ENCODE peak calls at places on chromosomes 11 and 22, in eight cellular contexts. One of them, this sample, is unnamed.

GRCh38 chr22:30016596-30016995 is 63.7 kb upstream of the HORMAD2 start:
- DNase-seq in neural progenitor cell: no peak
- DNase-seq in thoracic aorta: no peak
- DNase-seq in uterus: no peak
- DNase-seq in PC-9: no peak
- DNase-seq in keratinocyte: no peak
- DNase-seq in colonic mucosa: no peak
- DNase-seq in OCI-LY7: no peak
- DNase-seq in this sample: no peak

GRCh38 chr11:33452806-33453205 is 195.6 kb downstream of the HIPK3 start:
- DNase-seq in neural progenitor cell: no peak
- DNase-seq in thoracic aorta: no peak
- DNase-seq in uterus: no peak
- DNase-seq in PC-9: peak; percentile 26
- DNase-seq in keratinocyte: no peak
- DNase-seq in colonic mucosa: no peak
- DNase-seq in OCI-LY7: no peak
- DNase-seq in this sample: no peak

GRCh38 chr11:100625041-100625440 is 62.0 kb upstream of the ARHGAP42 start:
- DNase-seq in neural progenitor cell: no peak
- DNase-seq in thoracic aorta: no peak
- DNase-seq in uterus: no peak
- DNase-seq in PC-9: no peak
- DNase-seq in keratinocyte: no peak
- DNase-seq in colonic mucosa: no peak
- DNase-seq in OCI-LY7: no peak
- DNase-seq in this sample: no peak

GRCh38 chr11:78381867-78382266 is 35.8 kb downstream of the GAB2 start:
- DNase-seq in neural progenitor cell: no peak
- DNase-seq in thoracic aorta: no peak
- DNase-seq in uterus: no peak
- DNase-seq in PC-9: no peak
- DNase-seq in keratinocyte: no peak
- DNase-seq in colonic mucosa: no peak
- DNase-seq in OCI-LY7: no peak
- DNase-seq in this sample: no peak

GRCh38 chr11:26478710-26479109 is 93.4 kb downstream of the MUC15 start:
- DNase-seq in neural progenitor cell: no peak
- DNase-seq in thoracic aorta: no peak
- DNase-seq in uterus: no peak
- DNase-seq in PC-9: no peak
- DNase-seq in keratinocyte: no peak
- DNase-seq in colonic mucosa: no peak
- DNase-seq in OCI-LY7: no peak
- DNase-seq in this sample: no peak

GRCh38 chr11:59761985-59762384 is 6.8 kb downstream of the STX3 start:
- DNase-seq in neural progenitor cell: no peak
- DNase-seq in thoracic aorta: no peak
- DNase-seq in uterus: no peak
- DNase-seq in PC-9: no peak
- DNase-seq in keratinocyte: no peak
- DNase-seq in colonic mucosa: no peak
- DNase-seq in OCI-LY7: no peak
- DNase-seq in this sample: no peak

GRCh38 chr11:40215605-40216004 is 1243.8 kb downstream of the LRRC4C start:
- DNase-seq in neural progenitor cell: peak; percentile 48
- DNase-seq in thoracic aorta: no peak
- DNase-seq in uterus: no peak
- DNase-seq in PC-9: no peak
- DNase-seq in keratinocyte: no peak
- DNase-seq in colonic mucosa: no peak
- DNase-seq in OCI-LY7: no peak
- DNase-seq in this sample: no peak

GRCh38 chr11:123321641-123322040 is 108.4 kb upstream of the GRAMD1B start:
- DNase-seq in neural progenitor cell: no peak
- DNase-seq in thoracic aorta: no peak
- DNase-seq in uterus: no peak
- DNase-seq in PC-9: no peak
- DNase-seq in keratinocyte: no peak
- DNase-seq in colonic mucosa: no peak
- DNase-seq in OCI-LY7: no peak
- DNase-seq in this sample: no peak

GRCh38 chr11:107689317-107690202 is 22.3 kb downstream of the SLN start:
- DNase-seq in neural progenitor cell: peak; percentile 84
- DNase-seq in thoracic aorta: peak; percentile 47
- DNase-seq in uterus: peak; percentile 66
- DNase-seq in PC-9: peak; percentile 51
- DNase-seq in keratinocyte: no peak
- DNase-seq in colonic mucosa: peak; percentile 72
- DNase-seq in OCI-LY7: peak; percentile 61
- DNase-seq in this sample: peak; percentile 85

GRCh38 chr11:46248270-46249102 is 29.0 kb upstream of the CREB3L1 start:
- DNase-seq in neural progenitor cell: no peak
- DNase-seq in thoracic aorta: no peak
- DNase-seq in uterus: no peak
- DNase-seq in PC-9: peak; percentile 59
- DNase-seq in keratinocyte: peak; percentile 66
- DNase-seq in colonic mucosa: no peak
- DNase-seq in OCI-LY7: no peak
- DNase-seq in this sample: no peak

GRCh38 chr11:123300874-123301695 is 106.0 kb upstream of the CLMP start:
- DNase-seq in neural progenitor cell: no peak
- DNase-seq in thoracic aorta: no peak
- DNase-seq in uterus: no peak
- DNase-seq in PC-9: no peak
- DNase-seq in keratinocyte: peak; percentile 33
- DNase-seq in colonic mucosa: no peak
- DNase-seq in OCI-LY7: peak; percentile 36
- DNase-seq in this sample: no peak

GRCh38 chr11:76604081-76604601 is 66.4 kb downstream of the LRRC32 start:
- DNase-seq in neural progenitor cell: no peak
- DNase-seq in thoracic aorta: no peak
- DNase-seq in uterus: no peak
- DNase-seq in PC-9: no peak
- DNase-seq in keratinocyte: no peak
- DNase-seq in colonic mucosa: peak; percentile 19
- DNase-seq in OCI-LY7: no peak
- DNase-seq in this sample: no peak

GRCh38 chr11:15707971-15708370 is 593.2 kb downstream of the INSC start:
- DNase-seq in neural progenitor cell: peak; percentile 9
- DNase-seq in thoracic aorta: no peak
- DNase-seq in uterus: no peak
- DNase-seq in PC-9: peak; percentile 36
- DNase-seq in keratinocyte: no peak
- DNase-seq in colonic mucosa: peak; percentile 34
- DNase-seq in OCI-LY7: no peak
- DNase-seq in this sample: no peak

GRCh38 chr11:109421981-109422590 is at the start of gene C11orf87:
- DNase-seq in neural progenitor cell: peak; percentile 78
- DNase-seq in thoracic aorta: no peak
- DNase-seq in uterus: no peak
- DNase-seq in PC-9: no peak
- DNase-seq in keratinocyte: no peak
- DNase-seq in colonic mucosa: no peak
- DNase-seq in OCI-LY7: no peak
- DNase-seq in this sample: no peak
- H3K4me3 ChIP-seq in neural progenitor cell: peak within 1 kb of the TSS; percentile 69
- H3K4me3 ChIP-seq in thoracic aorta: peak within 1 kb of the TSS; percentile 63
- H3K4me3 ChIP-seq in uterus: no peak within 1 kb of the TSS
- H3K4me3 ChIP-seq in PC-9: no peak within 1 kb of the TSS
- H3K4me3 ChIP-seq in keratinocyte: peak within 1 kb of the TSS; percentile 62
- H3K4me3 ChIP-seq in colonic mucosa: no peak within 1 kb of the TSS
- H3K4me3 ChIP-seq in OCI-LY7: no peak within 1 kb of the TSS
- H3K4me3 ChIP-seq in this sample: no peak within 1 kb of the TSS

GRCh38 chr11:20075627-20076026 is 84.6 kb downstream of the DBX1 start:
- DNase-seq in neural progenitor cell: no peak
- DNase-seq in thoracic aorta: no peak
- DNase-seq in uterus: no peak
- DNase-seq in PC-9: no peak
- DNase-seq in keratinocyte: no peak
- DNase-seq in colonic mucosa: no peak
- DNase-seq in OCI-LY7: no peak
- DNase-seq in this sample: no peak

GRCh38 chr11:20077973-20078372 is 82.3 kb downstream of the DBX1 start:
- DNase-seq in neural progenitor cell: no peak
- DNase-seq in thoracic aorta: no peak
- DNase-seq in uterus: no peak
- DNase-seq in PC-9: no peak
- DNase-seq in keratinocyte: no peak
- DNase-seq in colonic mucosa: no peak
- DNase-seq in OCI-LY7: no peak
- DNase-seq in this sample: no peak

GRCh38 chr11:20080032-20080685 is 80.1 kb downstream of the DBX1 start:
- DNase-seq in neural progenitor cell: no peak
- DNase-seq in thoracic aorta: no peak
- DNase-seq in uterus: no peak
- DNase-seq in PC-9: no peak
- DNase-seq in keratinocyte: no peak
- DNase-seq in colonic mucosa: no peak
- DNase-seq in OCI-LY7: no peak
- DNase-seq in this sample: no peak

GRCh38 chr11:20081336-20081735 is 78.9 kb downstream of the DBX1 start:
- DNase-seq in neural progenitor cell: no peak
- DNase-seq in thoracic aorta: no peak
- DNase-seq in uterus: no peak
- DNase-seq in PC-9: no peak
- DNase-seq in keratinocyte: no peak
- DNase-seq in colonic mucosa: no peak
- DNase-seq in OCI-LY7: no peak
- DNase-seq in this sample: no peak

DNA sequence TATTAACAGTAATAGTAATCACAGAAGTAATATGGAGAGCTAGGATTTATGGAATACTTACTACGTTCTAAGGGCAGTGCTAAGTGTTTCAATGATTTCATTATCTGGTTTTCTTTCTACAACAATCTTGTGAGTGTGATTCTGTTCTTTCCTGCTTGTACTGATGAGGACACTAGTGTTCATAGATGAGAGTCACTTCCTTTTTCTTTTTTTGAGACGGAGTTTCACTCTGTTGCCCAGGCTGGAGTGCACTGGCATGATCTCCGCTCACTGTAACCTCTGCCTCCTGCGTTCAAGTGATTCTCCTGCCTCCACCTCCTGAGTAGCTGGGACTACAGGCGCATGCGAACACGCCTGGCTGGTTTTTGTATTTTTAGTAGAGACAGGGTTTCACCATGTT is 81.4 kb downstream of the DBX1 start:
- DNase-seq in neural progenitor cell: no peak
- DNase-seq in thoracic aorta: no peak
- DNase-seq in uterus: no peak
- DNase-seq in PC-9: no peak
- DNase-seq in keratinocyte: no peak
- DNase-seq in colonic mucosa: no peak
- DNase-seq in OCI-LY7: no peak
- DNase-seq in this sample: no peak
- H3K36me3 ChIP-seq in neural progenitor cell: no peaks in the 10 kb centered on the region
- H3K36me3 ChIP-seq in thoracic aorta: peaks cover 64% of the 10 kb centered on the region
- H3K36me3 ChIP-seq in uterus: no peaks in the 10 kb centered on the region
- H3K36me3 ChIP-seq in PC-9: peaks cover 3% of the 10 kb centered on the region
- H3K36me3 ChIP-seq in keratinocyte: peaks cover 17% of the 10 kb centered on the region
- H3K36me3 ChIP-seq in colonic mucosa: no peaks in the 10 kb centered on the region
- H3K36me3 ChIP-seq in OCI-LY7: no peaks in the 10 kb centered on the region
- H3K36me3 ChIP-seq in this sample: peaks cover 15% of the 10 kb centered on the region

GRCh38 chr22:17841836-17842235 is 67.6 kb upstream of the BID start:
- DNase-seq in neural progenitor cell: no peak
- DNase-seq in thoracic aorta: no peak
- DNase-seq in uterus: no peak
- DNase-seq in PC-9: no peak
- DNase-seq in keratinocyte: no peak
- DNase-seq in colonic mucosa: no peak
- DNase-seq in OCI-LY7: no peak
- DNase-seq in this sample: no peak
- H3K27ac ChIP-seq in neural progenitor cell: no peak overlapping the region
- H3K27ac ChIP-seq in thoracic aorta: no peak overlapping the region
- H3K27ac ChIP-seq in uterus: peak overlapping the region; percentile 76
- H3K27ac ChIP-seq in PC-9: no peak overlapping the region
- H3K27ac ChIP-seq in keratinocyte: no peak overlapping the region
- H3K27ac ChIP-seq in colonic mucosa: no peak overlapping the region
- H3K27ac ChIP-seq in OCI-LY7: no peak overlapping the region
- H3K27ac ChIP-seq in this sample: no peak overlapping the region

GRCh38 chr22:20965888-20966855 is 883 bp upstream of the AIFM3 start:
- DNase-seq in neural progenitor cell: no peak
- DNase-seq in thoracic aorta: no peak
- DNase-seq in uterus: no peak
- DNase-seq in PC-9: no peak
- DNase-seq in keratinocyte: no peak
- DNase-seq in colonic mucosa: peak; percentile 83
- DNase-seq in OCI-LY7: no peak
- DNase-seq in this sample: no peak

GRCh38 chr22:20964799-20965103 is 2.3 kb upstream of the AIFM3 start:
- DNase-seq in neural progenitor cell: no peak
- DNase-seq in thoracic aorta: no peak
- DNase-seq in uterus: no peak
- DNase-seq in PC-9: no peak
- DNase-seq in keratinocyte: no peak
- DNase-seq in colonic mucosa: no peak
- DNase-seq in OCI-LY7: no peak
- DNase-seq in this sample: no peak

GRCh38 chr22:20966883-20967696 is at the start of gene AIFM3:
- DNase-seq in neural progenitor cell: peak; percentile 24
- DNase-seq in thoracic aorta: no peak
- DNase-seq in uterus: no peak
- DNase-seq in PC-9: no peak
- DNase-seq in keratinocyte: no peak
- DNase-seq in colonic mucosa: no peak
- DNase-seq in OCI-LY7: no peak
- DNase-seq in this sample: no peak

GRCh38 chr22:20964090-20964798 is 2.8 kb upstream of the AIFM3 start:
- DNase-seq in neural progenitor cell: no peak
- DNase-seq in thoracic aorta: no peak
- DNase-seq in uterus: no peak
- DNase-seq in PC-9: no peak
- DNase-seq in keratinocyte: no peak
- DNase-seq in colonic mucosa: no peak
- DNase-seq in OCI-LY7: no peak
- DNase-seq in this sample: no peak

DNA sequence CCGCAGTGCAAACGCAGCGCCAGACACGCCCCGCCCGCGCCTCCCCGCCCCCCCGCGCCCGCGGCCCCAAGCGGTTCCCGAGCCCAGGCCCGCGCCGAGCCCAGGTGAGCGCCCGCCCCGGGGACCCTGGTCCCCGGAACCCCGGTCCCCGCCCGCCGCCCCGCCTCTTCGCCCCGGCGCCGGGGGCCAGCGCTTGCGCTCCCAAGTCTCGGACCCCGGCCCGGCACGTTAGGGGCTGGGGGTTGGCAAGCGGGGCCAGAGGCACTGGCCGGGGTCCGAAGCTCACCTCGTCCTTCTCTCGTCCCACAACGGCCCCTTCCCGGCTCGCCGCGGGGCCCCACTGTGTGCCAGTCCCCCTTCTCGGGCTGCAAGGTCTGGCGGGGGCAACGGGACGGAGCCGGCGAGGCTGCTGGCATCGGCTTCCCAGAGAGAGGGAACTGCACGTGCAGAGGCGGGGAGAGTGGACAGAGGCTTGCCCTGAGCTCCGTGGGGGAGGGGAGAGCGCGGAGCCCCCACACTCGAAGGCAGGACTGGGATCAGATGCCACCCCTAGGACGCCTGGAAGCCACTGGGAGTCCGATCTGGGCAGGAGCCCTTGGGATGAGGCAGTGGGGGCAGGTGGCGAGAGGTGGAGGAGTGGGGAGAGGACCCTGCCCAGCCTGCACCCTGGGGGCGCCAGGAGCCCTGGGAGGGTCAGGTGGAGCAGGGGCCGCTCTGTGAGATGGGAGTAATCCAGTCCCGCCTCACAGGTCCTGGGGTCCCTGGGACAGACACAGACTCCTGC is 1.8 kb upstream of the AIFM3 start:
- DNase-seq in neural progenitor cell: peak; percentile 57
- DNase-seq in thoracic aorta: no peak
- DNase-seq in uterus: no peak
- DNase-seq in PC-9: no peak
- DNase-seq in keratinocyte: no peak
- DNase-seq in colonic mucosa: peak; percentile 55
- DNase-seq in OCI-LY7: no peak
- DNase-seq in this sample: no peak
- H3K4me3 ChIP-seq in neural progenitor cell: peak overlapping the region; percentile 58
- H3K4me3 ChIP-seq in thoracic aorta: peak overlapping the region; percentile 60
- H3K4me3 ChIP-seq in uterus: no peak overlapping the region
- H3K4me3 ChIP-seq in PC-9: no peak overlapping the region
- H3K4me3 ChIP-seq in keratinocyte: peak overlapping the region; percentile 46
- H3K4me3 ChIP-seq in colonic mucosa: peak overlapping the region; percentile 50
- H3K4me3 ChIP-seq in OCI-LY7: no peak overlapping the region
- H3K4me3 ChIP-seq in this sample: no peak overlapping the region